ENCODE peak calls at places on chromosomes 4 and X, in nine cellular contexts. One of them, this sample, is unnamed.

GRCh38 chr4:150600821-150601445 is 19.0 kb downstream of the MAB21L2 start:
- DNase-seq in T-helper 9 cell: no peak
- DNase-seq in kidney: no peak
- DNase-seq in EH: no peak
- DNase-seq in GM12891: no peak
- DNase-seq in fibroblast of lung: no peak
- DNase-seq in M059J: no peak
- DNase-seq in NCI-H1694 treated with DMSO at 0.1 percent for 48 hours: peak; percentile 55
- DNase-seq in NCI-H2081: no peak
- DNase-seq in this sample: no peak

GRCh38 chrX:103817502-103817901 is 14.6 kb downstream of the RAB9B start:
- DNase-seq in kidney: no peak
- DNase-seq in fibroblast of lung: peak; percentile 60
- DNase-seq in T-helper 9 cell: peak; percentile 2
- DNase-seq in M059J: peak; percentile 34
- DNase-seq in GM12891: no peak
- DNase-seq in NCI-H2081: peak; percentile 61
- DNase-seq in NCI-H1694 treated with DMSO at 0.1 percent for 48 hours: peak; percentile 53
- DNase-seq in EH: peak; percentile 43
- DNase-seq in this sample: peak; percentile 42

GRCh38 chr4:150950657-150951056 is 64.4 kb downstream of the LRBA start:
- DNase-seq in fibroblast of lung: no peak
- DNase-seq in T-helper 9 cell: no peak
- DNase-seq in kidney: no peak
- DNase-seq in M059J: peak; percentile 18
- DNase-seq in EH: peak; percentile 29
- DNase-seq in GM12891: no peak
- DNase-seq in NCI-H1694 treated with DMSO at 0.1 percent for 48 hours: no peak
- DNase-seq in NCI-H2081: no peak
- DNase-seq in this sample: no peak

GRCh38 chr4:140702096-140702757 is 54.0 kb downstream of the TBC1D9 start:
- DNase-seq in GM12891: no peak
- DNase-seq in M059J: no peak
- DNase-seq in EH: no peak
- DNase-seq in T-helper 9 cell: no peak
- DNase-seq in fibroblast of lung: no peak
- DNase-seq in NCI-H2081: no peak
- DNase-seq in NCI-H1694 treated with DMSO at 0.1 percent for 48 hours: no peak
- DNase-seq in kidney: no peak
- DNase-seq in this sample: no peak

GRCh38 chr4:88283661-88284377 is 542 bp downstream of the PPM1K start:
- DNase-seq in fibroblast of lung: no peak
- DNase-seq in NCI-H1694 treated with DMSO at 0.1 percent for 48 hours: no peak
- DNase-seq in T-helper 9 cell: peak; percentile 69
- DNase-seq in EH: peak; percentile 73
- DNase-seq in kidney: peak; percentile 90
- DNase-seq in GM12891: peak; percentile 35
- DNase-seq in M059J: peak; percentile 62
- DNase-seq in NCI-H2081: peak; percentile 28
- DNase-seq in this sample: peak; percentile 50

GRCh38 chr4:36256398-36256828 is 12.1 kb upstream of the ARAP2 start:
- DNase-seq in fibroblast of lung: no peak
- DNase-seq in NCI-H1694 treated with DMSO at 0.1 percent for 48 hours: no peak
- DNase-seq in EH: no peak
- DNase-seq in M059J: no peak
- DNase-seq in GM12891: no peak
- DNase-seq in T-helper 9 cell: no peak
- DNase-seq in kidney: no peak
- DNase-seq in NCI-H2081: no peak
- DNase-seq in this sample: no peak

GRCh38 chrX:106730385-106730784 is 3.9 kb downstream of the RNF128 start:
- DNase-seq in EH: no peak
- DNase-seq in fibroblast of lung: peak; percentile 44
- DNase-seq in kidney: no peak
- DNase-seq in T-helper 9 cell: no peak
- DNase-seq in NCI-H1694 treated with DMSO at 0.1 percent for 48 hours: no peak
- DNase-seq in NCI-H2081: no peak
- DNase-seq in M059J: no peak
- DNase-seq in GM12891: no peak
- DNase-seq in this sample: peak; percentile 22

GRCh38 chrX:84155938-84156337 is 32.1 kb downstream of the RPS6KA6 start:
- DNase-seq in kidney: no peak
- DNase-seq in NCI-H1694 treated with DMSO at 0.1 percent for 48 hours: no peak
- DNase-seq in M059J: no peak
- DNase-seq in T-helper 9 cell: no peak
- DNase-seq in EH: peak; percentile 2
- DNase-seq in fibroblast of lung: no peak
- DNase-seq in GM12891: no peak
- DNase-seq in NCI-H2081: no peak
- DNase-seq in this sample: peak; percentile 35

GRCh38 chr4:46653842-46654241 is 255.2 kb downstream of the COX7B2 start:
- DNase-seq in NCI-H1694 treated with DMSO at 0.1 percent for 48 hours: no peak
- DNase-seq in NCI-H2081: no peak
- DNase-seq in T-helper 9 cell: no peak
- DNase-seq in EH: no peak
- DNase-seq in GM12891: no peak
- DNase-seq in fibroblast of lung: no peak
- DNase-seq in kidney: no peak
- DNase-seq in M059J: no peak
- DNase-seq in this sample: no peak

GRCh38 chrX:136794080-136794479 is 13.3 kb upstream of the ARHGEF6 start:
- DNase-seq in fibroblast of lung: no peak
- DNase-seq in NCI-H2081: no peak
- DNase-seq in GM12891: no peak
- DNase-seq in M059J: no peak
- DNase-seq in kidney: no peak
- DNase-seq in T-helper 9 cell: no peak
- DNase-seq in EH: no peak
- DNase-seq in NCI-H1694 treated with DMSO at 0.1 percent for 48 hours: no peak
- DNase-seq in this sample: no peak

GRCh38 chrX:40973619-40974018 is 111.6 kb upstream of the USP9X start:
- DNase-seq in kidney: no peak
- DNase-seq in NCI-H2081: no peak
- DNase-seq in T-helper 9 cell: no peak
- DNase-seq in fibroblast of lung: no peak
- DNase-seq in NCI-H1694 treated with DMSO at 0.1 percent for 48 hours: no peak
- DNase-seq in GM12891: no peak
- DNase-seq in EH: no peak
- DNase-seq in M059J: no peak
- DNase-seq in this sample: no peak

This sample was measured in IMR-90.